ENCODE peak calls at places on chromosomes 2 and 18, in eight cellular contexts. S is cardiac muscle cell; D is stimulated activated CD4-positive, alpha-beta T cell treated with anti-CD3 and anti-CD28 coated beads, TNF-alpha, amount 100 ng/mL, for 48 hours; J is HFF-Myc; X is GDM1; Q is IMR-90; Y is posterior vena cava; C is NCI-H524 treated with DMSO at 0.1 percent for 48 hours. W is an unnamed sample.
A peak's percentile ranks its signal among the peaks of the same experiment; 100 is the strongest.

GRCh38 chr18:61322265-61322873 is 10.9 kb upstream of the CDH20 start:
- DNase-seq in C (no peak), S (peak; percentile 78), X (no peak), J (peak; percentile 9), Q (peak; percentile 33), D (peak; percentile 8), Y (peak; percentile 84), W (no peak)

GRCh38 chr2:112588611-112589045 is 4.2 kb downstream of the CHCHD5 start:
- DNase-seq in J (no peak), S (no peak), X (no peak), Q (no peak), Y (no peak), D (no peak), C (no peak), W (no peak)

GRCh38 chr18:14949800-14950415 is 201.9 kb downstream of the ANKRD30B start:
- DNase-seq in D (no peak), C (no peak), Y (peak; percentile 10), S (no peak), Q (no peak), J (no peak), X (no peak), W (no peak)

GRCh38 chr2:61512768-61513398 is 25.3 kb downstream of the XPO1 start:
- DNase-seq in Y (no peak), Q (no peak), J (no peak), D (no peak), X (no peak), C (no peak), S (no peak), W (no peak)

GRCh38 chr18:49612515-49613033 is 50.7 kb downstream of the LIPG start:
- DNase-seq in D (no peak), S (no peak), Q (no peak), J (no peak), C (no peak), Y (no peak), X (no peak), W (no peak)

GRCh38 chr2:235092854-235093253 is 141.0 kb downstream of the SH3BP4 start:
- DNase-seq in Y (no peak), Q (no peak), S (no peak), X (no peak), J (no peak), D (no peak), C (no peak), W (no peak)

GRCh38 chr2:226115102-226115831 is 684.4 kb downstream of the IRS1 start:
- DNase-seq in X (no peak), C (no peak), Y (no peak), Q (peak; percentile 99), S (no peak), D (no peak), J (peak; percentile 79), W (no peak)

GRCh38 chr18:79275992-79276391 is 119.7 kb upstream of the NFATC1 start:
- DNase-seq in C (no peak), J (no peak), D (peak; percentile 2), S (no peak), Q (no peak), Y (no peak), X (peak; percentile 41), W (no peak)

GRCh38 chr2:231716641-231717280 is 8.4 kb downstream of the PTMA start:
- DNase-seq in J (no peak), Q (peak; percentile 60), D (no peak), Y (no peak), C (no peak), S (no peak), X (no peak), W (no peak)

GRCh38 chr2:167249197-167249596 is 360.9 kb downstream of the XIRP2 start:
- DNase-seq in D (no peak), J (no peak), Y (no peak), X (no peak), Q (no peak), S (no peak), C (no peak), W (no peak)

GRCh38 chr2:189849550-189849949 is 65.3 kb downstream of the PMS1 start:
- DNase-seq in Q (no peak), S (no peak), J (no peak), D (no peak), C (no peak), Y (no peak), X (no peak), W (no peak)

GRCh38 chr2:105725388-105725787 is 19.3 kb upstream of the NCK2 start:
- DNase-seq in S (peak; percentile 49), C (no peak), Y (no peak), D (no peak), X (no peak), J (no peak), Q (no peak), W (no peak)

GRCh38 chr2:76867854-76868253 is 654.3 kb downstream of the LRRTM4 start:
- DNase-seq in C (no peak), D (no peak), X (no peak), S (no peak), J (no peak), Q (peak; percentile 76), Y (no peak), W (no peak)

GRCh38 chr2:178044836-178045235 is 27.7 kb downstream of the PDE11A start:
- DNase-seq in D (no peak), J (no peak), S (no peak), Y (no peak), Q (no peak), X (no peak), C (no peak), W (no peak)

GRCh38 chr18:1619507-1619906 is 714.8 kb downstream of the ADCYAP1 start:
- DNase-seq in X (no peak), J (no peak), D (no peak), Y (no peak), S (no peak), C (no peak), Q (no peak), W (no peak)

GRCh38 chr2:113050921-113051895 is 1.5 kb downstream of the IL36B start:
- DNase-seq in J (no peak), Q (no peak), D (no peak), X (no peak), Y (no peak), S (no peak), C (no peak), W (no peak)

GRCh38 chr2:31235504-31235902 is 1.6 kb downstream of the EHD3 start:
- DNase-seq in Y (no peak), Q (peak; percentile 92), S (no peak), C (no peak), D (no peak), X (no peak), J (peak; percentile 76), W (no peak)

GRCh38 chr2:213202006-213202405 is 50.6 kb upstream of the IKZF2 start:
- DNase-seq in S (no peak), Q (no peak), J (no peak), C (peak; percentile 52), Y (no peak), D (no peak), X (no peak), W (no peak)

GRCh38 chr2:241443486-241444223 is 64.7 kb downstream of the STK25 start:
- DNase-seq in D (peak; percentile 92), C (no peak), J (peak; percentile 31), X (peak; percentile 53), S (no peak), Q (peak; percentile 57), Y (no peak), W (no peak)

GRCh38 chr2:39144411-39144810 is 23.6 kb upstream of the SOS1 start:
- DNase-seq in Q (no peak), J (no peak), S (no peak), X (no peak), Y (no peak), D (no peak), C (no peak), W (no peak)

GRCh38 chr2:201855356-201855755 is 49.0 kb downstream of the CDK15 start:
- DNase-seq in J (no peak), C (no peak), X (no peak), Y (no peak), D (no peak), Q (peak; percentile 27), S (no peak), W (no peak)

GRCh38 chr2:134405641-134406081 is 151.8 kb downstream of the MGAT5 start:
- DNase-seq in J (no peak), D (no peak), Y (no peak), X (no peak), C (no peak), Q (peak; percentile 40), S (no peak), W (no peak)

GRCh38 chr2:202377308-202377736 is 1.2 kb downstream of the BMPR2 start:
- DNase-seq in X (no peak), D (no peak), J (no peak), C (no peak), S (peak; percentile 71), Y (peak; percentile 86), Q (peak; percentile 30), W (peak; percentile 21)

GRCh38 chr2:115603285-115603684 is 1160.8 kb downstream of the DPP10 start:
- DNase-seq in C (no peak), J (no peak), X (no peak), D (no peak), Q (no peak), S (no peak), Y (no peak), W (no peak)

GRCh38 chr2:127679680-127680361 is 4.5 kb upstream of the LIMS2 start:
- DNase-seq in D (no peak), X (no peak), Q (no peak), Y (no peak), J (no peak), C (no peak), S (no peak), W (no peak)

GRCh38 chr18:27967938-27968803 is 208.8 kb downstream of the CDH2 start:
- DNase-seq in D (no peak), X (no peak), J (no peak), C (no peak), Q (peak; percentile 13), S (peak; percentile 66), Y (no peak), W (no peak)

GRCh38 chr2:174492963-174493431 is 6.2 kb upstream of the GPR155 start:
- DNase-seq in S (no peak), J (no peak), X (no peak), Y (no peak), C (no peak), Q (no peak), D (peak; percentile 50), W (no peak)

GRCh38 chr2:241129086-241129871 is 20.0 kb downstream of the PASK start:
- DNase-seq in X (no peak), Y (peak; percentile 59), C (no peak), Q (no peak), J (no peak), D (no peak), S (no peak), W (no peak)

GRCh38 chr2:184047536-184047935 is 550.8 kb upstream of the ZNF804A start:
- DNase-seq in X (no peak), D (no peak), Q (no peak), J (no peak), C (no peak), Y (no peak), S (no peak), W (no peak)

W was measured in prostate gland.